ENCODE peak calls at places on chromosomes 12 and 14, in six cellular contexts. L is psoas muscle; X is ovary; O is CD8-positive, alpha-beta T cell; W is Panc1; C is OCI-LY7. R is an unnamed sample. For H3K4me1, the result is how much of the 10 kb centered on the place peaks cover.

GRCh38 chr12:104524026-104524425 is 67.3 kb downstream of the CHST11 start:
- DNase-seq in L (no peak), X (no peak), O (no peak), W (no peak), C (no peak), R (no peak)

GRCh38 chr14:96629082-96629481 is 126.9 kb downstream of the PAPOLA start:
- DNase-seq in L (no peak), X (peak), O (no peak), W (no peak), C (no peak), R (no peak)

GRCh38 chr14:87874676-87875075 is 118.3 kb downstream of the GALC start:
- DNase-seq in L (no peak), X (no peak), O (no peak), W (no peak), C (no peak), R (no peak)

GRCh38 chr12:132659146-132659545 is 28.0 kb downstream of the POLE start:
- DNase-seq in L (no peak), X (no peak), O (no peak), W (no peak), C (no peak), R (no peak)

GRCh38 chr14:69582207-69582606 is 7.5 kb upstream of the CCDC177 start:
- DNase-seq in L (no peak), X (no peak), O (no peak), W (no peak), C (no peak), R (no peak)

GRCh38 chr12:29350080-29350479 is 30.9 kb downstream of the ERGIC2 start:
- DNase-seq in L (no peak), X (no peak), O (no peak), W (no peak), C (no peak), R (no peak)

GRCh38 chr14:103618999-103619398 is 10.0 kb upstream of the KLC1 start:
- DNase-seq in L (no peak), X (no peak), O (no peak), W (no peak), C (no peak), R (no peak)

GRCh38 chr12:4762773-4763172 is 42.6 kb downstream of the GALNT8 start:
- DNase-seq in L (no peak), X (no peak), O (no peak), W (no peak), C (peak), R (no peak)

GRCh38 chr12:131104464-131105350 is 151.0 kb downstream of the ADGRD1 start:
- DNase-seq in L (peak), X (peak), O (peak), W (peak), C (peak), R (peak)

GRCh38 chr14:85415015-85415712 is 114.8 kb upstream of the FLRT2 start:
- DNase-seq in L (no peak), X (peak), O (no peak), W (peak), C (no peak), R (peak)

GRCh38 chr12:6725350-6725749 is 1.5 kb downstream of the COPS7A start:
- DNase-seq in L (no peak), X (no peak), O (no peak), W (no peak), C (no peak), R (no peak)

GRCh38 chr12:1453801-1454200 is 140.6 kb downstream of the FBXL14 start:
- DNase-seq in L (no peak), X (no peak), O (no peak), W (no peak), C (no peak), R (no peak)

GRCh38 chr12:58298793-58299192 is 357.4 kb downstream of the ATP23 start:
- DNase-seq in L (no peak), X (no peak), O (no peak), W (no peak), C (no peak), R (no peak)

GRCh38 chr14:54001189-54001878 is 44.7 kb upstream of the BMP4 start:
- DNase-seq in L (no peak), X (no peak), O (no peak), W (no peak), C (peak), R (no peak)

GRCh38 chr12:42759622-42760273 is 170.2 kb upstream of the PRICKLE1 start:
- DNase-seq in L (peak), X (peak), O (no peak), W (no peak), C (no peak), R (no peak)

GRCh38 chr14:83483063-83483462 is 1949.4 kb upstream of the SEL1L start:
- DNase-seq in L (no peak), X (no peak), O (no peak), W (no peak), C (no peak), R (no peak)

GRCh38 chr12:57894577-57895292 is 46.6 kb upstream of the ATP23 start:
- DNase-seq in L (no peak), X (no peak), O (no peak), W (no peak), C (peak), R (no peak)

GRCh38 chr12:67766370-67766769 is 117.8 kb downstream of the DYRK2 start:
- DNase-seq in L (no peak), X (no peak), O (no peak), W (no peak), C (no peak), R (no peak)
- H3K27ac ChIP-seq in L (no peak), X (no peak), O (no peak), W (no peak), C (no peak), R (no peak)

GRCh38 chr14:44165286-44165685 is 341.8 kb downstream of the FSCB start:
- DNase-seq in L (no peak), X (no peak), O (no peak), W (no peak), C (no peak), R (no peak)
- H3K4me1 ChIP-seq in L (under half), X (under half), O (under half), W (under half), C (under half), R (under half)

GRCh38 chr12:114611145-114612018 is 72.6 kb downstream of the TBX3 start:
- DNase-seq in L (no peak), X (no peak), O (no peak), W (no peak), C (no peak), R (no peak)
- H3K4me3 ChIP-seq in L (no peak), X (no peak), O (no peak), W (no peak), C (no peak), R (no peak)

GRCh38 chr12:12275874-12276273 is 9.0 kb upstream of the LRP6 start:
- DNase-seq in L (no peak), X (no peak), O (no peak), W (no peak), C (no peak), R (no peak)
- H3K27ac ChIP-seq in L (no peak), X (no peak), O (no peak), W (no peak), C (no peak), R (no peak)

GRCh38 chr12:76764856-76765255 is 941 bp downstream of the ZDHHC17 start:
- DNase-seq in L (no peak), X (no peak), O (no peak), W (no peak), C (peak), R (no peak)
- H3K4me1 ChIP-seq in L (under half), X (under half), O (under half), W (under half), C (under half), R (under half)

GRCh38 chr14:26596722-26597030 is 1.2 kb downstream of the NOVA1 start:
- DNase-seq in L (peak), X (peak), O (no peak), W (no peak), C (no peak), R (no peak)
- H3K4me3 ChIP-seq in L (peak), X (peak), O (no peak), W (peak), C (no peak), R (peak)

DNA sequence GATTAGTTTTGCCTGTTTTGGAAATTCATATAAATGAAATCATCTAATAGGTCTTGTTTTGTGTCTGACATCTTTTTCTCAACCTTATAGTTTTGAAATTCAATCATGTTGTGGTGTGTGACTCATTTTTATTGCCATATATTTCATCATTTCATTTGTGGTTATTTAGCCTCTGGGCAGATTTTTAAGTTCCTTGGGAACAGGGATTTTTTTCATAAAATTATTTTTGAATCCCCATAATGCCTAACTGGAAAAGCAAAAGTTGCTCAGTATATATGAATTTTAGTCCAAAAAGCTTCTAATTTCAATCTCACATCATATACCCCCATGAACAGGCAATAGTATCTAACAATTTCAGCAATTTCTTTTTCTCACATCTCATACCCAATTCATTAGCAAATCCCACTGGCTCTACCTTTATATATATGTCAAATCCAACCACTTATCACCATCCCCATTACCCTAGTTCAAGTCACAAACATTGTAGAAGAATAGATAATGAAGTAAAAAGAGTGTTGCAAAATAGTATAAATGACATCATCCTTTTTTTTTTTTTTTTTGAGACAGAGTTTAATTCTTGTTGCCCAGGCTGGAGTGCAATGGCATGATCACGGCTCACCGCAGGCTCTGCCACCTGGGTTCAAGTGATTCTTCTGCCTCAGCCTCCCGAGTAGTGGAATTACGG is 2.6 kb upstream of the OR6J1 start:
- DNase-seq in L (no peak), X (no peak), O (no peak), W (no peak), C (no peak), R (no peak)
- H3K27ac ChIP-seq in L (no peak), X (no peak), O (no peak), W (no peak), C (no peak), R (no peak)

R was measured in iPS DF 6.9.